ENCODE peak calls at places on chromosomes 2 and 18, in five cellular contexts. One of them, this sample, is unnamed.

GRCh38 chr2:156379069-156379468 is 46.5 kb upstream of the NR4A2 start:
- ATAC-seq in T-helper 17 cell: no peak
- ATAC-seq in stimulated activated naive CD8-positive, alpha-beta T cell treated with anti-CD3 and anti-CD28 coated beads, Interleukin-15, amount 100 ng/mL, for 72 hours: no peak
- ATAC-seq in sciatic nerve: no peak
- ATAC-seq in SK-N-SH treated with all-trans-retinoic acid at 6 μM for 48 hours: no peak
- ATAC-seq in this sample: peak

GRCh38 chr2:188077757-188078156 is 213.9 kb upstream of the GULP1 start:
- ATAC-seq in T-helper 17 cell: no peak
- ATAC-seq in stimulated activated naive CD8-positive, alpha-beta T cell treated with anti-CD3 and anti-CD28 coated beads, Interleukin-15, amount 100 ng/mL, for 72 hours: no peak
- ATAC-seq in sciatic nerve: no peak
- ATAC-seq in SK-N-SH treated with all-trans-retinoic acid at 6 μM for 48 hours: no peak
- ATAC-seq in this sample: no peak

GRCh38 chr2:16249269-16250055 is 309.1 kb downstream of the MYCN start:
- ATAC-seq in T-helper 17 cell: no peak
- ATAC-seq in stimulated activated naive CD8-positive, alpha-beta T cell treated with anti-CD3 and anti-CD28 coated beads, Interleukin-15, amount 100 ng/mL, for 72 hours: no peak
- ATAC-seq in sciatic nerve: no peak
- ATAC-seq in SK-N-SH treated with all-trans-retinoic acid at 6 μM for 48 hours: no peak
- ATAC-seq in this sample: no peak

GRCh38 chr2:75808039-75808438 is 97.3 kb upstream of the GCFC2 start:
- ATAC-seq in T-helper 17 cell: no peak
- ATAC-seq in stimulated activated naive CD8-positive, alpha-beta T cell treated with anti-CD3 and anti-CD28 coated beads, Interleukin-15, amount 100 ng/mL, for 72 hours: no peak
- ATAC-seq in sciatic nerve: no peak
- ATAC-seq in SK-N-SH treated with all-trans-retinoic acid at 6 μM for 48 hours: no peak
- ATAC-seq in this sample: no peak

GRCh38 chr18:67123901-67124300 is 392.6 kb downstream of the DSEL start:
- ATAC-seq in T-helper 17 cell: no peak
- ATAC-seq in stimulated activated naive CD8-positive, alpha-beta T cell treated with anti-CD3 and anti-CD28 coated beads, Interleukin-15, amount 100 ng/mL, for 72 hours: no peak
- ATAC-seq in sciatic nerve: no peak
- ATAC-seq in SK-N-SH treated with all-trans-retinoic acid at 6 μM for 48 hours: no peak
- ATAC-seq in this sample: no peak

GRCh38 chr2:200077838-200078237 is 122.5 kb downstream of the MAIP1 start:
- ATAC-seq in T-helper 17 cell: no peak
- ATAC-seq in stimulated activated naive CD8-positive, alpha-beta T cell treated with anti-CD3 and anti-CD28 coated beads, Interleukin-15, amount 100 ng/mL, for 72 hours: no peak
- ATAC-seq in sciatic nerve: no peak
- ATAC-seq in SK-N-SH treated with all-trans-retinoic acid at 6 μM for 48 hours: peak
- ATAC-seq in this sample: no peak

GRCh38 chr2:128262315-128263253 is 56.1 kb downstream of the HS6ST1 start:
- ATAC-seq in T-helper 17 cell: no peak
- ATAC-seq in stimulated activated naive CD8-positive, alpha-beta T cell treated with anti-CD3 and anti-CD28 coated beads, Interleukin-15, amount 100 ng/mL, for 72 hours: peak
- ATAC-seq in sciatic nerve: no peak
- ATAC-seq in SK-N-SH treated with all-trans-retinoic acid at 6 μM for 48 hours: no peak
- ATAC-seq in this sample: no peak

GRCh38 chr2:24924266-24924665 is 4.2 kb upstream of the ADCY3 start:
- ATAC-seq in T-helper 17 cell: no peak
- ATAC-seq in stimulated activated naive CD8-positive, alpha-beta T cell treated with anti-CD3 and anti-CD28 coated beads, Interleukin-15, amount 100 ng/mL, for 72 hours: no peak
- ATAC-seq in sciatic nerve: no peak
- ATAC-seq in SK-N-SH treated with all-trans-retinoic acid at 6 μM for 48 hours: no peak
- ATAC-seq in this sample: no peak

GRCh38 chr2:231554748-231555545 is 24.7 kb upstream of the NMUR1 start:
- ATAC-seq in T-helper 17 cell: no peak
- ATAC-seq in stimulated activated naive CD8-positive, alpha-beta T cell treated with anti-CD3 and anti-CD28 coated beads, Interleukin-15, amount 100 ng/mL, for 72 hours: no peak
- ATAC-seq in sciatic nerve: peak
- ATAC-seq in SK-N-SH treated with all-trans-retinoic acid at 6 μM for 48 hours: no peak
- ATAC-seq in this sample: no peak

GRCh38 chr2:171410101-171410500 is 23.7 kb downstream of the METTL8 start:
- ATAC-seq in T-helper 17 cell: no peak
- ATAC-seq in stimulated activated naive CD8-positive, alpha-beta T cell treated with anti-CD3 and anti-CD28 coated beads, Interleukin-15, amount 100 ng/mL, for 72 hours: no peak
- ATAC-seq in sciatic nerve: no peak
- ATAC-seq in SK-N-SH treated with all-trans-retinoic acid at 6 μM for 48 hours: no peak
- ATAC-seq in this sample: no peak

GRCh38 chr2:182718459-182718858 is 2.4 kb downstream of the DNAJC10 start:
- ATAC-seq in T-helper 17 cell: no peak
- ATAC-seq in stimulated activated naive CD8-positive, alpha-beta T cell treated with anti-CD3 and anti-CD28 coated beads, Interleukin-15, amount 100 ng/mL, for 72 hours: no peak
- ATAC-seq in sciatic nerve: no peak
- ATAC-seq in SK-N-SH treated with all-trans-retinoic acid at 6 μM for 48 hours: no peak
- ATAC-seq in this sample: no peak

GRCh38 chr18:69071680-69072079 is 273.8 kb downstream of the CCDC102B start:
- ATAC-seq in T-helper 17 cell: no peak
- ATAC-seq in stimulated activated naive CD8-positive, alpha-beta T cell treated with anti-CD3 and anti-CD28 coated beads, Interleukin-15, amount 100 ng/mL, for 72 hours: no peak
- ATAC-seq in sciatic nerve: no peak
- ATAC-seq in SK-N-SH treated with all-trans-retinoic acid at 6 μM for 48 hours: no peak
- ATAC-seq in this sample: no peak

GRCh38 chr2:64770781-64771334 is 117.1 kb upstream of the SERTAD2 start:
- ATAC-seq in T-helper 17 cell: no peak
- ATAC-seq in stimulated activated naive CD8-positive, alpha-beta T cell treated with anti-CD3 and anti-CD28 coated beads, Interleukin-15, amount 100 ng/mL, for 72 hours: no peak
- ATAC-seq in sciatic nerve: no peak
- ATAC-seq in SK-N-SH treated with all-trans-retinoic acid at 6 μM for 48 hours: peak
- ATAC-seq in this sample: no peak

GRCh38 chr2:44005831-44006230 is 10.0 kb upstream of the LRPPRC start:
- ATAC-seq in T-helper 17 cell: no peak
- ATAC-seq in stimulated activated naive CD8-positive, alpha-beta T cell treated with anti-CD3 and anti-CD28 coated beads, Interleukin-15, amount 100 ng/mL, for 72 hours: no peak
- ATAC-seq in sciatic nerve: no peak
- ATAC-seq in SK-N-SH treated with all-trans-retinoic acid at 6 μM for 48 hours: no peak
- ATAC-seq in this sample: no peak

GRCh38 chr2:201730651-201731280 is 32.3 kb upstream of the MPP4 start:
- ATAC-seq in T-helper 17 cell: no peak
- ATAC-seq in stimulated activated naive CD8-positive, alpha-beta T cell treated with anti-CD3 and anti-CD28 coated beads, Interleukin-15, amount 100 ng/mL, for 72 hours: peak
- ATAC-seq in sciatic nerve: no peak
- ATAC-seq in SK-N-SH treated with all-trans-retinoic acid at 6 μM for 48 hours: no peak
- ATAC-seq in this sample: no peak

GRCh38 chr2:75465317-75465998 is 95.3 kb downstream of the EVA1A start:
- ATAC-seq in T-helper 17 cell: no peak
- ATAC-seq in stimulated activated naive CD8-positive, alpha-beta T cell treated with anti-CD3 and anti-CD28 coated beads, Interleukin-15, amount 100 ng/mL, for 72 hours: no peak
- ATAC-seq in sciatic nerve: peak
- ATAC-seq in SK-N-SH treated with all-trans-retinoic acid at 6 μM for 48 hours: peak
- ATAC-seq in this sample: no peak

GRCh38 chr2:177250461-177250860 is 14.1 kb downstream of the NFE2L2 start:
- ATAC-seq in T-helper 17 cell: no peak
- ATAC-seq in stimulated activated naive CD8-positive, alpha-beta T cell treated with anti-CD3 and anti-CD28 coated beads, Interleukin-15, amount 100 ng/mL, for 72 hours: no peak
- ATAC-seq in sciatic nerve: no peak
- ATAC-seq in SK-N-SH treated with all-trans-retinoic acid at 6 μM for 48 hours: no peak
- ATAC-seq in this sample: no peak

GRCh38 chr2:181393472-181393871 is 63.7 kb upstream of the ITGA4 start:
- ATAC-seq in T-helper 17 cell: peak
- ATAC-seq in stimulated activated naive CD8-positive, alpha-beta T cell treated with anti-CD3 and anti-CD28 coated beads, Interleukin-15, amount 100 ng/mL, for 72 hours: peak
- ATAC-seq in sciatic nerve: peak
- ATAC-seq in SK-N-SH treated with all-trans-retinoic acid at 6 μM for 48 hours: peak
- ATAC-seq in this sample: peak

GRCh38 chr2:136019304-136019703 is 33.9 kb upstream of the DARS1 start:
- ATAC-seq in T-helper 17 cell: peak
- ATAC-seq in stimulated activated naive CD8-positive, alpha-beta T cell treated with anti-CD3 and anti-CD28 coated beads, Interleukin-15, amount 100 ng/mL, for 72 hours: no peak
- ATAC-seq in sciatic nerve: no peak
- ATAC-seq in SK-N-SH treated with all-trans-retinoic acid at 6 μM for 48 hours: no peak
- ATAC-seq in this sample: peak

GRCh38 chr2:240204431-240205276 is 64.2 kb upstream of the OTOS start:
- ATAC-seq in T-helper 17 cell: no peak
- ATAC-seq in stimulated activated naive CD8-positive, alpha-beta T cell treated with anti-CD3 and anti-CD28 coated beads, Interleukin-15, amount 100 ng/mL, for 72 hours: peak
- ATAC-seq in sciatic nerve: no peak
- ATAC-seq in SK-N-SH treated with all-trans-retinoic acid at 6 μM for 48 hours: no peak
- ATAC-seq in this sample: no peak

GRCh38 chr2:173231042-173231441 is 123.6 kb upstream of the CDCA7 start:
- ATAC-seq in T-helper 17 cell: no peak
- ATAC-seq in stimulated activated naive CD8-positive, alpha-beta T cell treated with anti-CD3 and anti-CD28 coated beads, Interleukin-15, amount 100 ng/mL, for 72 hours: no peak
- ATAC-seq in sciatic nerve: no peak
- ATAC-seq in SK-N-SH treated with all-trans-retinoic acid at 6 μM for 48 hours: no peak
- ATAC-seq in this sample: no peak

GRCh38 chr2:63888490-63889402 is 47.0 kb downstream of the UGP2 start:
- ATAC-seq in T-helper 17 cell: peak
- ATAC-seq in stimulated activated naive CD8-positive, alpha-beta T cell treated with anti-CD3 and anti-CD28 coated beads, Interleukin-15, amount 100 ng/mL, for 72 hours: peak
- ATAC-seq in sciatic nerve: peak
- ATAC-seq in SK-N-SH treated with all-trans-retinoic acid at 6 μM for 48 hours: peak
- ATAC-seq in this sample: peak

GRCh38 chr2:18901255-18901654 is 311.9 kb upstream of the NT5C1B start:
- ATAC-seq in T-helper 17 cell: no peak
- ATAC-seq in stimulated activated naive CD8-positive, alpha-beta T cell treated with anti-CD3 and anti-CD28 coated beads, Interleukin-15, amount 100 ng/mL, for 72 hours: no peak
- ATAC-seq in sciatic nerve: peak
- ATAC-seq in SK-N-SH treated with all-trans-retinoic acid at 6 μM for 48 hours: no peak
- ATAC-seq in this sample: no peak

GRCh38 chr2:85066874-85067351 is 66.3 kb upstream of the TCF7L1 start:
- ATAC-seq in T-helper 17 cell: no peak
- ATAC-seq in stimulated activated naive CD8-positive, alpha-beta T cell treated with anti-CD3 and anti-CD28 coated beads, Interleukin-15, amount 100 ng/mL, for 72 hours: peak
- ATAC-seq in sciatic nerve: peak
- ATAC-seq in SK-N-SH treated with all-trans-retinoic acid at 6 μM for 48 hours: peak
- ATAC-seq in this sample: peak

GRCh38 chr18:10406172-10406663 is 48.2 kb upstream of the APCDD1 start:
- ATAC-seq in T-helper 17 cell: no peak
- ATAC-seq in stimulated activated naive CD8-positive, alpha-beta T cell treated with anti-CD3 and anti-CD28 coated beads, Interleukin-15, amount 100 ng/mL, for 72 hours: no peak
- ATAC-seq in sciatic nerve: no peak
- ATAC-seq in SK-N-SH treated with all-trans-retinoic acid at 6 μM for 48 hours: no peak
- ATAC-seq in this sample: no peak

GRCh38 chr2:64681479-64681967 is 27.8 kb upstream of the SERTAD2 start:
- ATAC-seq in T-helper 17 cell: no peak
- ATAC-seq in stimulated activated naive CD8-positive, alpha-beta T cell treated with anti-CD3 and anti-CD28 coated beads, Interleukin-15, amount 100 ng/mL, for 72 hours: no peak
- ATAC-seq in sciatic nerve: no peak
- ATAC-seq in SK-N-SH treated with all-trans-retinoic acid at 6 μM for 48 hours: no peak
- ATAC-seq in this sample: peak

GRCh38 chr2:69344305-69344704 is 42.7 kb downstream of the GFPT1 start:
- ATAC-seq in T-helper 17 cell: no peak
- ATAC-seq in stimulated activated naive CD8-positive, alpha-beta T cell treated with anti-CD3 and anti-CD28 coated beads, Interleukin-15, amount 100 ng/mL, for 72 hours: peak
- ATAC-seq in sciatic nerve: no peak
- ATAC-seq in SK-N-SH treated with all-trans-retinoic acid at 6 μM for 48 hours: peak
- ATAC-seq in this sample: no peak

GRCh38 chr2:155972916-155973315 is 359.6 kb downstream of the NR4A2 start:
- ATAC-seq in T-helper 17 cell: no peak
- ATAC-seq in stimulated activated naive CD8-positive, alpha-beta T cell treated with anti-CD3 and anti-CD28 coated beads, Interleukin-15, amount 100 ng/mL, for 72 hours: no peak
- ATAC-seq in sciatic nerve: no peak
- ATAC-seq in SK-N-SH treated with all-trans-retinoic acid at 6 μM for 48 hours: no peak
- ATAC-seq in this sample: no peak

GRCh38 chr18:66754335-66754734 is 150.4 kb upstream of the CDH19 start:
- ATAC-seq in T-helper 17 cell: no peak
- ATAC-seq in stimulated activated naive CD8-positive, alpha-beta T cell treated with anti-CD3 and anti-CD28 coated beads, Interleukin-15, amount 100 ng/mL, for 72 hours: no peak
- ATAC-seq in sciatic nerve: no peak
- ATAC-seq in SK-N-SH treated with all-trans-retinoic acid at 6 μM for 48 hours: no peak
- ATAC-seq in this sample: no peak

GRCh38 chr2:118255771-118256372 is 167.6 kb downstream of the INSIG2 start:
- ATAC-seq in T-helper 17 cell: no peak
- ATAC-seq in stimulated activated naive CD8-positive, alpha-beta T cell treated with anti-CD3 and anti-CD28 coated beads, Interleukin-15, amount 100 ng/mL, for 72 hours: no peak
- ATAC-seq in sciatic nerve: no peak
- ATAC-seq in SK-N-SH treated with all-trans-retinoic acid at 6 μM for 48 hours: no peak
- ATAC-seq in this sample: no peak

GRCh38 chr2:232838406-232838874 is 31.6 kb upstream of the SNORC start:
- ATAC-seq in T-helper 17 cell: peak
- ATAC-seq in stimulated activated naive CD8-positive, alpha-beta T cell treated with anti-CD3 and anti-CD28 coated beads, Interleukin-15, amount 100 ng/mL, for 72 hours: peak
- ATAC-seq in sciatic nerve: no peak
- ATAC-seq in SK-N-SH treated with all-trans-retinoic acid at 6 μM for 48 hours: peak
- ATAC-seq in this sample: peak

GRCh38 chr2:146807568-146808168 is 1037.2 kb upstream of the ACVR2A start:
- ATAC-seq in T-helper 17 cell: no peak
- ATAC-seq in stimulated activated naive CD8-positive, alpha-beta T cell treated with anti-CD3 and anti-CD28 coated beads, Interleukin-15, amount 100 ng/mL, for 72 hours: no peak
- ATAC-seq in sciatic nerve: no peak
- ATAC-seq in SK-N-SH treated with all-trans-retinoic acid at 6 μM for 48 hours: no peak
- ATAC-seq in this sample: no peak

GRCh38 chr2:46564811-46565241 is 85.5 kb downstream of the TMEM247 start:
- ATAC-seq in T-helper 17 cell: no peak
- ATAC-seq in stimulated activated naive CD8-positive, alpha-beta T cell treated with anti-CD3 and anti-CD28 coated beads, Interleukin-15, amount 100 ng/mL, for 72 hours: no peak
- ATAC-seq in sciatic nerve: no peak
- ATAC-seq in SK-N-SH treated with all-trans-retinoic acid at 6 μM for 48 hours: peak
- ATAC-seq in this sample: no peak

GRCh38 chr2:217382794-217383193 is 522.9 kb upstream of the TNP1 start:
- ATAC-seq in T-helper 17 cell: no peak
- ATAC-seq in stimulated activated naive CD8-positive, alpha-beta T cell treated with anti-CD3 and anti-CD28 coated beads, Interleukin-15, amount 100 ng/mL, for 72 hours: peak
- ATAC-seq in sciatic nerve: no peak
- ATAC-seq in SK-N-SH treated with all-trans-retinoic acid at 6 μM for 48 hours: no peak
- ATAC-seq in this sample: no peak

GRCh38 chr2:60552851-60553495 is 481 bp downstream of the BCL11A start:
- ATAC-seq in T-helper 17 cell: no peak
- ATAC-seq in stimulated activated naive CD8-positive, alpha-beta T cell treated with anti-CD3 and anti-CD28 coated beads, Interleukin-15, amount 100 ng/mL, for 72 hours: no peak
- ATAC-seq in sciatic nerve: no peak
- ATAC-seq in SK-N-SH treated with all-trans-retinoic acid at 6 μM for 48 hours: no peak
- ATAC-seq in this sample: no peak

GRCh38 chr18:78758496-78758895 is 221.1 kb upstream of the SALL3 start:
- ATAC-seq in T-helper 17 cell: no peak
- ATAC-seq in stimulated activated naive CD8-positive, alpha-beta T cell treated with anti-CD3 and anti-CD28 coated beads, Interleukin-15, amount 100 ng/mL, for 72 hours: no peak
- ATAC-seq in sciatic nerve: no peak
- ATAC-seq in SK-N-SH treated with all-trans-retinoic acid at 6 μM for 48 hours: no peak
- ATAC-seq in this sample: no peak

GRCh38 chr2:9796056-9796792 is 47.0 kb upstream of the TAF1B start:
- ATAC-seq in T-helper 17 cell: no peak
- ATAC-seq in stimulated activated naive CD8-positive, alpha-beta T cell treated with anti-CD3 and anti-CD28 coated beads, Interleukin-15, amount 100 ng/mL, for 72 hours: no peak
- ATAC-seq in sciatic nerve: no peak
- ATAC-seq in SK-N-SH treated with all-trans-retinoic acid at 6 μM for 48 hours: no peak
- ATAC-seq in this sample: no peak

This sample was measured in stimulated activated memory B cell treated with anti-CD40 and anti-IgM and Interleukin-4, amounts not matched to agents 10 μg/mL and 1 μg/mL and 100 μg/mL, for 72 hours.